ENCODE peak calls at places on chromosomes 1 and 21, in four cellular contexts. F, H, K and U are unnamed samples. For H3K9me3, the result is how much of the 10 kb centered on the place peaks cover.

GRCh38 chr1:41174170-41174569 is 67.9 kb downstream of the SCMH1 start:
- DNase-seq in F (no peak), H (no peak), K (no peak), U (no peak)

GRCh38 chr1:241679961-241680360 is 27.9 kb downstream of the WDR64 start:
- DNase-seq in F (no peak), H (no peak), K (no peak), U (no peak)

GRCh38 chr1:216627252-216627651 is 96.0 kb downstream of the ESRRG start:
- DNase-seq in F (no peak), H (no peak), K (no peak), U (no peak)

GRCh38 chr1:14955402-14955801 is 198.1 kb upstream of the TMEM51 start:
- DNase-seq in F (no peak), H (no peak), K (no peak), U (no peak)

GRCh38 chr1:66231162-66232077 is 302.5 kb upstream of the SGIP1 start:
- DNase-seq in F (no peak), H (peak), K (no peak), U (peak)

GRCh38 chr1:36781098-36781497 is 253.2 kb downstream of the GRIK3 start:
- DNase-seq in F (no peak), H (no peak), K (no peak), U (no peak)

GRCh38 chr1:178579562-178579961 is 66.7 kb downstream of the TEX35 start:
- DNase-seq in F (no peak), H (no peak), K (no peak), U (no peak)

GRCh38 chr1:1320666-1321448 is 3.6 kb downstream of the INTS11 start:
- DNase-seq in F (no peak), H (no peak), K (no peak), U (no peak)

GRCh38 chr1:206021796-206022365 is 1.8 kb downstream of the CTSE start:
- DNase-seq in F (no peak), H (no peak), K (no peak), U (peak)

GRCh38 chr1:57591854-57592253 is 168.0 kb upstream of the DAB1 start:
- DNase-seq in F (no peak), H (no peak), K (no peak), U (no peak)

GRCh38 chr21:26093094-26093493 is 77.5 kb downstream of the APP start:
- DNase-seq in F (no peak), H (no peak), K (no peak), U (no peak)

GRCh38 chr1:247531937-247532336 is 4.3 kb downstream of the OR2C3 start:
- DNase-seq in F (peak), H (no peak), K (no peak), U (no peak)

GRCh38 chr1:150259758-150260669 is 2.4 kb downstream of the CA14 start:
- DNase-seq in F (peak), H (no peak), K (peak), U (peak)

GRCh38 chr1:53165408-53165961 is 23.0 kb upstream of the SLC1A7 start:
- DNase-seq in F (no peak), H (no peak), K (no peak), U (no peak)

GRCh38 chr1:214396319-214396718 is 115.4 kb downstream of the SMYD2 start:
- DNase-seq in F (no peak), H (no peak), K (no peak), U (no peak)

GRCh38 chr1:22412932-22413727 is 38.5 kb upstream of the ZBTB40 start:
- DNase-seq in F (no peak), H (peak), K (no peak), U (peak)

GRCh38 chr1:87329051-87329755 is 523 bp downstream of the LMO4 start:
- DNase-seq in F (peak), H (peak), K (peak), U (peak)

GRCh38 chr1:244757091-244757939 is 78.1 kb upstream of the COX20 start:
- DNase-seq in F (no peak), H (no peak), K (no peak), U (peak)

DNA sequence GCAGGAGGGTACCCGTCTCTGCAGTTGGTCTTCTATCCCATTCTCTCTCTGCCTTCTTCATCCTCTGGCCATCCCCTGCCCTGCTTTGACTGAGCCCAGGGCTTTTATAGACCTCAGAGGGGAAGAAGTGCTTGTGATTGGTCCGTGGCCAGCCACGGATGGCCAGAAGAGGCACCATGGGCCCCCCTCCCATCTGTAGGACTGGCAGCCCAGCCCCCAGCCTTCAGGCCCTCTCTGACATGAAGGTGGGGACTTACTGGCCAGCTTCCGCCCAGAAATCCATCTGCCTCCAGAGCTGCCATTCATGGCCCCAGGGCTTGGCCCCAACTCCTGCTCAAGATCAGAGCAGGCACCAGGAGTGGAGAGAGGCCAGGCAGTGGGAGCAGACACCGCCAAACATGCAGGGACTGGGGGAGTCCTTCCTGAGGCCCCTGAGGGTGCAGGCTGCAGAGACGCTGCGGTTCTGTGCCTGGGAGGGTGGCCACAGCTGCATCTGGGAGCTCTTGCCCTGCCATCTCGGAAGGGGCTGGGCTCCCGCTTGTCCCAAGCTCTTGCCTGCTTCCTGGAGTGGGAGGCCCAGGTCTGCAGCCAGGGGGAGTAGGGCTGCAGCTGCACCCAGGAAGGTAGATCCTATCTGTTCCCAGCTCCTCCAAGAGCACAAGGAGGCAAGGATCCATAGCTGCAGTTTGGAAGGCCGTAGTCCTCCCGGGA is 698.6 kb upstream of the B3GALT2 start:
- DNase-seq in F (no peak), H (no peak), K (no peak), U (no peak)
- TF ChIP-seq JUN in F (no peak), H (no peak), K (no peak), U (no peak)

GRCh38 chr1:162823771-162824525 is 33.4 kb downstream of the HSD17B7 start:
- DNase-seq in F (no peak), H (no peak), K (no peak), U (no peak)
- TF ChIP-seq MYC in F (no peak), H (no peak), K (no peak), U (no peak)

GRCh38 chr1:160503087-160503486 is 20.0 kb downstream of the SLAMF6 start:
- DNase-seq in F (no peak), H (no peak), K (no peak), U (no peak)
- H3K9me3 ChIP-seq in F (under half), H (under half), K (under half), U (under half)

GRCh38 chr1:54593571-54594160 is 29.7 kb downstream of the FAM151A start:
- DNase-seq in F (no peak), H (no peak), K (no peak), U (no peak)
- TF ChIP-seq JUN in F (no peak), H (no peak), K (no peak), U (no peak)